ENCODE peak calls at places on chromosomes 12 and 14, in five cellular contexts. O, P, H, Z and F are unnamed samples.

GRCh38 chr12:104317538-104318210 is 14.1 kb downstream of the EID3 start:
- DNase-seq in O (no peak), P (no peak), H (no peak), Z (no peak), F (no peak)

GRCh38 chr12:53844989-53845836 is 93.4 kb upstream of the HOXC13 start:
- DNase-seq in O (no peak), P (peak; percentile 8), H (no peak), Z (peak; percentile 64), F (no peak)

GRCh38 chr12:98260276-98260675 is 255.1 kb upstream of the TMPO start:
- DNase-seq in O (no peak), P (no peak), H (no peak), Z (no peak), F (no peak)

GRCh38 chr12:3089588-3089987 is 12.4 kb downstream of the TSPAN9 start:
- DNase-seq in O (no peak), P (no peak), H (no peak), Z (no peak), F (no peak)

GRCh38 chr12:11958216-11959091 is 112.3 kb upstream of the BCL2L14 start:
- DNase-seq in O (no peak), P (no peak), H (peak; percentile 16), Z (no peak), F (peak; percentile 75)

GRCh38 chr14:104240426-104241157 is 102.2 kb downstream of the KIF26A start:
- DNase-seq in O (no peak), P (no peak), H (no peak), Z (peak; percentile 16), F (peak; percentile 44)

GRCh38 chr14:50647753-50648152 is 20.4 kb downstream of the SAV1 start:
- DNase-seq in O (no peak), P (no peak), H (no peak), Z (no peak), F (no peak)

GRCh38 chr12:132904718-132905328 is 17.4 kb upstream of the CHFR start:
- DNase-seq in O (peak; percentile 76), P (peak; percentile 74), H (peak; percentile 48), Z (peak; percentile 84), F (peak; percentile 96)

GRCh38 chr12:53102883-53103807 is at the start of gene SOAT2:
- DNase-seq in O (no peak), P (no peak), H (peak; percentile 75), Z (peak; percentile 59), F (peak; percentile 62)

GRCh38 chr12:2944401-2945047 is 14.7 kb upstream of the TEAD4 start:
- DNase-seq in O (peak; percentile 27), P (peak; percentile 61), H (peak; percentile 66), Z (no peak), F (peak; percentile 97)

GRCh38 chr12:11513288-11513687 is 117.9 kb upstream of the PRB2 start:
- DNase-seq in O (no peak), P (peak; percentile 12), H (no peak), Z (no peak), F (peak; percentile 72)

GRCh38 chr12:79732647-79733046 is 41.9 kb upstream of the PAWR start:
- DNase-seq in O (no peak), P (no peak), H (no peak), Z (no peak), F (no peak)

GRCh38 chr12:79737875-79738718 is 47.3 kb upstream of the PAWR start:
- DNase-seq in O (peak; percentile 18), P (peak; percentile 49), H (peak; percentile 73), Z (no peak), F (peak; percentile 66)
- TF ChIP-seq CTCF in O (peak; percentile 48), P (peak; percentile 72), H (peak; percentile 63), Z (peak; percentile 58), F (peak; percentile 84)

DNA sequence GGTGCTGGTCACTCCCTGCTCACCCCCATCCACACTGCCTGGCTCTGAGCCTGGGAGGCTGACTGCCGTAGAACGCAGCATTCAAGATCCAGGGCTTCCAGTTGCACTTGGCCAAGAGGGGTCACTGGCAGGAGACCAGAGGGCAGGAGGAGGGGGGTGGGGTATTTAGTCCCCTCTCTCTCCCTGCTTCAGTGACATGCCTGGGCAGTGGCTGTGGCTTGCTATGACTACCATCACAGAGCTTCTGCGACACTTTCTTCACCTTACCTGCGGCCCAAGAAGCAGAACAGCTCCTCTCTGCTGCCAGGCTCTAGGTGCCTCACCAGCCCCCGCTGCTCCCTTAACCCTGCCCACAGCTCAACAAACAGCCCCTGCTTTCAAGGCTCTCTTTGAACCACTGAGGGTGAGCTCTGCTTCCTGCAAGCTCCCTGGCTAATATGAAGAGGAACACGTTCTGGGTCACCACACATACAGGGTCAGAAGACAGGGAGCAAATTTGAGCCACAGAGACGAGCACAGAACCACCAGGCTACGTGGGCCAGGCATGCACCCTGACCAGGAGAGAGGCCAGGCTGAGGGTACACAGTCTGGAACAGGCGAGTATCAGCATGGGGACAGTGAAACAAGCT is 55.7 kb downstream of the ITPK1 start:
- DNase-seq in O (no peak), P (no peak), H (no peak), Z (no peak), F (peak; percentile 80)
- H3K27ac ChIP-seq in O (peak overlapping the region; percentile 44), P (no peak overlapping the region), H (no peak overlapping the region), Z (no peak overlapping the region), F (no peak overlapping the region)

GRCh38 chr14:35336171-35337073 is 44.2 kb downstream of the PSMA6 start:
- DNase-seq in O (peak; percentile 94), P (peak; percentile 99), H (peak; percentile 83), Z (peak; percentile 92), F (peak; percentile 88)
- H3K4me1 ChIP-seq in O (peaks cover 21% of the 10 kb centered on the region), P (peaks cover 48% of the 10 kb centered on the region), H (peaks cover 61% of the 10 kb centered on the region), Z (peaks cover 99% of the 10 kb centered on the region), F (peaks cover 18% of the 10 kb centered on the region)

DNA sequence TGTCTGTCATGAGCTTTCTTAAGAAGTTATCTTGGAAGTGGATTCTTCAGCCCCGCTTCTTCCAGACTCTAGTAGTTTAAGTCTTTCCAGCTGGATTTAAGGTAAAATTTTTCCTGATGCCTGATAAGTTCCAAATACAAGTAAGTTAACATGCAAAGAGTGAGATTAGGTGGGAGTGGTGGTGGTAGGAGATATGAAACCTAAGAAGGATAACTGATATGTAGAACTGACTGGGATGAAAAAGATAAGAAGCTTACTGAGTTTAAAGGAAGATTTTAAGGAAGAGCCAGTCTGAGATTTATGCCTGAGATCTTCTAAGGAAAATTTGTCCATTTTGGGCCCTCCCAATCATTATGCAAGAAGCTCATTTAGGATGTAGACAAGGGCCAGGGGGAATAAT is 250.9 kb upstream of the SYT10 start:
- DNase-seq in O (no peak), P (no peak), H (no peak), Z (no peak), F (no peak)
- TF ChIP-seq CTCF in O (no peak), P (no peak), H (no peak), Z (no peak), F (no peak)

GRCh38 chr14:99037777-99038176 is 234.2 kb downstream of the BCL11B start:
- DNase-seq in O (no peak), P (no peak), H (no peak), Z (no peak), F (peak; percentile 77)

GRCh38 chr14:99035268-99035667 is 236.7 kb downstream of the BCL11B start:
- DNase-seq in O (peak; percentile 46), P (peak; percentile 60), H (peak; percentile 21), Z (no peak), F (no peak)

GRCh38 chr14:99035712-99036593 is 236.0 kb downstream of the BCL11B start:
- DNase-seq in O (peak; percentile 61), P (peak; percentile 79), H (peak; percentile 88), Z (peak; percentile 92), F (peak; percentile 92)

GRCh38 chr14:99038401-99038800 is 233.6 kb downstream of the BCL11B start:
- DNase-seq in O (no peak), P (no peak), H (no peak), Z (no peak), F (no peak)

GRCh38 chr14:99036594-99037293 is 235.3 kb downstream of the BCL11B start:
- DNase-seq in O (no peak), P (peak; percentile 48), H (no peak), Z (no peak), F (peak; percentile 32)
- H3K27ac ChIP-seq in O (no peak overlapping the region), P (no peak overlapping the region), H (peak overlapping the region; percentile 50), Z (peak overlapping the region; percentile 71), F (peak overlapping the region; percentile 40)